ENCODE peak calls at places on chromosome 5, in nine cellular contexts. Q is colonic mucosa; J is WTC11; N is GDM1; B is HuH-7; T is EL; X is activated T-helper 1 cell treated with anti-CD3 and anti-CD28 coated beads, Interleukin-12 subunit alpha, Interleukin-12 subunit beta, Interleukin-2, Interleukin-4 antibody, amounts not matched to agents 30 ng/mL and 10 ng/mL and 1 ng/mL, durations not matched to agents 14 hours and 24 hours and 36 hours; A is NCI-H524; U is choroid plexus epithelial cell. R is an unnamed sample.

GRCh38 chr5:126101901-126102300 is 321.3 kb upstream of the GRAMD2B start:
- DNase-seq in A (no peak), N (no peak), B (no peak), Q (no peak), T (no peak), X (no peak), J (no peak), U (no peak), R (no peak)

GRCh38 chr5:178150977-178151734 is 2.5 kb downstream of the NHP2 start:
- DNase-seq in J (no peak), N (no peak), A (no peak), Q (no peak), T (no peak), U (peak), B (no peak), X (no peak), R (peak)

GRCh38 chr5:128844354-128844923 is 120.8 kb upstream of the SLC27A6 start:
- DNase-seq in B (no peak), J (no peak), A (no peak), N (no peak), T (peak), X (no peak), Q (no peak), U (peak), R (no peak)

GRCh38 chr5:150213530-150213929 is 23.7 kb downstream of the SLC6A7 start:
- DNase-seq in X (no peak), A (no peak), N (no peak), Q (no peak), J (no peak), T (peak), B (no peak), U (peak), R (no peak)

GRCh38 chr5:9799601-9800000 is 169.4 kb upstream of the TAS2R1 start:
- DNase-seq in A (no peak), T (no peak), X (no peak), N (no peak), Q (no peak), J (no peak), B (no peak), U (no peak), R (no peak)

GRCh38 chr5:42252306-42252705 is 170.9 kb upstream of the GHR start:
- DNase-seq in T (no peak), U (no peak), J (no peak), A (no peak), Q (no peak), B (no peak), N (no peak), X (no peak), R (no peak)

GRCh38 chr5:103918668-103919367 is 356.2 kb upstream of the NUDT12 start:
- DNase-seq in B (no peak), X (no peak), N (no peak), U (peak), Q (no peak), J (no peak), A (no peak), T (peak), R (no peak)

GRCh38 chr5:115306011-115306530 is 9.6 kb upstream of the CCDC112 start:
- DNase-seq in Q (peak), J (no peak), T (no peak), N (no peak), U (no peak), X (no peak), B (no peak), A (no peak), R (no peak)

GRCh38 chr5:145493435-145493834 is 341.7 kb downstream of the PRELID2 start:
- DNase-seq in T (no peak), A (no peak), B (no peak), U (no peak), N (no peak), Q (no peak), X (no peak), J (no peak), R (no peak)

GRCh38 chr5:67178085-67178484 is 18.5 kb downstream of the CD180 start:
- DNase-seq in J (no peak), B (no peak), U (peak), T (no peak), X (no peak), Q (no peak), N (no peak), A (no peak), R (no peak)

GRCh38 chr5:89342106-89342876 is 459.3 kb upstream of the MEF2C start:
- DNase-seq in T (peak), U (peak), J (no peak), Q (no peak), X (no peak), A (no peak), N (no peak), B (no peak), R (no peak)

GRCh38 chr5:29811914-29812679 is 1381.4 kb upstream of the CDH6 start:
- DNase-seq in A (peak), J (no peak), X (no peak), U (no peak), B (no peak), Q (no peak), T (no peak), N (no peak), R (peak)

GRCh38 chr5:141878186-141878770 is at the start of gene PCDH1:
- DNase-seq in A (no peak), X (no peak), N (no peak), Q (no peak), B (peak), U (peak), J (peak), T (peak), R (peak)

GRCh38 chr5:86786955-86787354 is 169.2 kb downstream of the COX7C start:
- DNase-seq in B (no peak), J (no peak), X (no peak), N (no peak), A (no peak), U (no peak), T (no peak), Q (no peak), R (no peak)

GRCh38 chr5:41747291-41747690 is 122.9 kb downstream of the OXCT1 start:
- DNase-seq in Q (no peak), J (no peak), A (no peak), T (peak), U (peak), N (no peak), X (no peak), B (no peak), R (no peak)

GRCh38 chr5:64958757-64959391 is 190.1 kb downstream of the CWC27 start:
- DNase-seq in A (no peak), J (no peak), N (no peak), X (no peak), U (peak), Q (no peak), B (no peak), T (peak), R (no peak)